ENCODE peak calls at places on chromosome 13, in four cellular contexts. One of them, this sample, is unnamed.
A peak's percentile ranks its signal among the peaks of the same experiment; 100 is the strongest.

GRCh38 chr13:28423010-28423409 is 71.9 kb downstream of the FLT1 start:
- DNase-seq in A549: no peak
- DNase-seq in HepG2: no peak
- DNase-seq in K562: no peak
- DNase-seq in this sample: no peak

GRCh38 chr13:98775844-98776598 is 23.5 kb upstream of the SLC15A1 start:
- DNase-seq in HepG2: peak; percentile 87
- DNase-seq in A549: peak; percentile 97
- DNase-seq in K562: peak; percentile 35
- DNase-seq in this sample: no peak

GRCh38 chr13:50566646-50567045 is 276.8 kb downstream of the DLEU7 start:
- DNase-seq in HepG2: no peak
- DNase-seq in A549: no peak
- DNase-seq in K562: no peak
- DNase-seq in this sample: no peak

GRCh38 chr13:98549006-98549727 is 27.7 kb downstream of the STK24 start:
- DNase-seq in A549: no peak
- DNase-seq in K562: no peak
- DNase-seq in HepG2: peak; percentile 28
- DNase-seq in this sample: no peak

GRCh38 chr13:49571299-49572240 is 13.8 kb downstream of the RCBTB1 start:
- DNase-seq in A549: no peak
- DNase-seq in HepG2: no peak
- DNase-seq in K562: no peak
- DNase-seq in this sample: no peak

GRCh38 chr13:112991611-112992010 is 22.6 kb downstream of the MCF2L start:
- DNase-seq in A549: no peak
- DNase-seq in HepG2: no peak
- DNase-seq in K562: no peak
- DNase-seq in this sample: no peak

GRCh38 chr13:47256618-47257017 is 359.8 kb upstream of the HTR2A start:
- DNase-seq in K562: no peak
- DNase-seq in HepG2: no peak
- DNase-seq in A549: no peak
- DNase-seq in this sample: no peak

GRCh38 chr13:113915012-113915763 is 51.3 kb upstream of the GAS6 start:
- DNase-seq in HepG2: no peak
- DNase-seq in K562: no peak
- DNase-seq in A549: no peak
- DNase-seq in this sample: no peak

GRCh38 chr13:68046900-68047299 is 816.8 kb upstream of the PCDH9 start:
- DNase-seq in A549: no peak
- DNase-seq in K562: no peak
- DNase-seq in HepG2: no peak
- DNase-seq in this sample: no peak

GRCh38 chr13:21233086-21233485 is 56.6 kb downstream of the MRPL57 start:
- DNase-seq in A549: no peak
- DNase-seq in HepG2: no peak
- DNase-seq in K562: no peak
- DNase-seq in this sample: no peak

GRCh38 chr13:30738526-30738925 is 3.2 kb downstream of the ALOX5AP start:
- DNase-seq in A549: no peak
- DNase-seq in K562: no peak
- DNase-seq in HepG2: no peak
- DNase-seq in this sample: no peak

GRCh38 chr13:33639640-33640080 is 178.3 kb upstream of the RFC3 start:
- DNase-seq in A549: no peak
- DNase-seq in K562: no peak
- DNase-seq in HepG2: peak; percentile 43
- DNase-seq in this sample: no peak

GRCh38 chr13:38265135-38265497 is 84.5 kb upstream of the UFM1 start:
- DNase-seq in K562: no peak
- DNase-seq in HepG2: no peak
- DNase-seq in A549: no peak
- DNase-seq in this sample: no peak

GRCh38 chr13:84864341-84864740 is 934.9 kb downstream of the SLITRK6 start:
- DNase-seq in K562: no peak
- DNase-seq in HepG2: no peak
- DNase-seq in A549: no peak
- DNase-seq in this sample: no peak

GRCh38 chr13:76454991-76455390 is 431.2 kb downstream of the KCTD12 start:
- DNase-seq in A549: no peak
- DNase-seq in HepG2: no peak
- DNase-seq in K562: no peak
- DNase-seq in this sample: no peak

GRCh38 chr13:113080361-113080831 is 25.2 kb upstream of the F7 start:
- DNase-seq in A549: no peak
- DNase-seq in K562: no peak
- DNase-seq in HepG2: no peak
- DNase-seq in this sample: no peak

GRCh38 chr13:28659611-28659970 is 661 bp downstream of the POMP start:
- DNase-seq in A549: no peak
- DNase-seq in HepG2: no peak
- DNase-seq in K562: peak; percentile 7
- DNase-seq in this sample: no peak

GRCh38 chr13:24254151-24254810 is 55.1 kb upstream of the C1QTNF9 start:
- DNase-seq in K562: no peak
- DNase-seq in A549: no peak
- DNase-seq in HepG2: no peak
- DNase-seq in this sample: no peak

GRCh38 chr13:29402168-29402621 is 193.3 kb downstream of the SLC7A1 start:
- DNase-seq in K562: peak; percentile 20
- DNase-seq in A549: no peak
- DNase-seq in HepG2: no peak
- DNase-seq in this sample: no peak

GRCh38 chr13:26459276-26460131 is 98.0 kb upstream of the WASF3 start:
- DNase-seq in A549: no peak
- DNase-seq in K562: no peak
- DNase-seq in HepG2: no peak
- DNase-seq in this sample: no peak
- TF ChIP-seq NR3C1 in A549: no peak
- TF ChIP-seq NR3C1 in K562: no peak
- TF ChIP-seq NR3C1 in HepG2: no peak
- TF ChIP-seq NR3C1 in this sample: no peak

DNA sequence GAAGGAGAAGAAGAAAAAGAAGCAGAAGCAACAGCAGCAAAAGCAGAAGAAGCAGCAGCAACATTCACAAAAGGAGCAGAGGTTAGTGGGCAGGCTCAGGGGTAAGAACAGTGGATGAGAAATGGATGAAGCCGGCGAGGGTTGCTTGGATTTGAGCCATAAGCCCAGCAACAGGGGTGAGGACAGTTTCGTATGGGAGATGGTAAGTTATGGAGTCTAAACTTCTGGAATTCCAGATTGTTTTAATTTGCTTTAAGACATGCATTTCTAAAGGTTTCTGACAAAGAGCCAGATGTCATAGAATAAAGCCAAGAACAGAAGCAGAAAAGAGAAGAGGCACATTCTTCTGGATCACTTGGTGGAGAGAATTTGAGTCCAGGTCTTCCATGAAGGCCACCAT is 76.5 kb downstream of the TNFSF11 start:
- DNase-seq in A549: no peak
- DNase-seq in K562: no peak
- DNase-seq in HepG2: no peak
- DNase-seq in this sample: no peak
- TF ChIP-seq NR3C1 in A549: no peak
- TF ChIP-seq NR3C1 in K562: no peak
- TF ChIP-seq NR3C1 in HepG2: no peak
- TF ChIP-seq NR3C1 in this sample: no peak

GRCh38 chr13:44049546-44049945 is 169.8 kb downstream of the LACC1 start:
- DNase-seq in HepG2: no peak
- DNase-seq in K562: no peak
- DNase-seq in A549: no peak
- DNase-seq in this sample: no peak
- TF ChIP-seq NR3C1 in HepG2: no peak
- TF ChIP-seq NR3C1 in K562: no peak
- TF ChIP-seq NR3C1 in A549: no peak
- TF ChIP-seq NR3C1 in this sample: no peak

GRCh38 chr13:51978836-51979556 is 32.3 kb downstream of the ATP7B start:
- DNase-seq in K562: peak; percentile 80
- DNase-seq in HepG2: peak; percentile 90
- DNase-seq in A549: no peak
- DNase-seq in this sample: no peak

GRCh38 chr13:51974485-51974884 is 36.8 kb downstream of the ATP7B start:
- DNase-seq in HepG2: no peak
- DNase-seq in A549: no peak
- DNase-seq in K562: peak; percentile 83
- DNase-seq in this sample: no peak

GRCh38 chr13:51976890-51977289 is 34.4 kb downstream of the ATP7B start:
- DNase-seq in K562: no peak
- DNase-seq in HepG2: no peak
- DNase-seq in A549: no peak
- DNase-seq in this sample: no peak

GRCh38 chr13:51977606-51978005 is 33.6 kb downstream of the ATP7B start:
- DNase-seq in A549: no peak
- DNase-seq in HepG2: no peak
- DNase-seq in K562: no peak
- DNase-seq in this sample: no peak

GRCh38 chr13:51976423-51976822 is 34.8 kb downstream of the ATP7B start:
- DNase-seq in A549: no peak
- DNase-seq in K562: no peak
- DNase-seq in HepG2: no peak
- DNase-seq in this sample: no peak
- TF ChIP-seq NR3C1 in A549: no peak
- TF ChIP-seq NR3C1 in K562: no peak
- TF ChIP-seq NR3C1 in HepG2: no peak
- TF ChIP-seq NR3C1 in this sample: no peak

GRCh38 chr13:32545083-32545482 is 6.5 kb upstream of the N4BP2L2 start:
- DNase-seq in K562: no peak
- DNase-seq in A549: no peak
- DNase-seq in HepG2: no peak
- DNase-seq in this sample: no peak
- TF ChIP-seq NR3C1 in K562: no peak
- TF ChIP-seq NR3C1 in A549: no peak
- TF ChIP-seq NR3C1 in HepG2: no peak
- TF ChIP-seq NR3C1 in this sample: no peak

GRCh38 chr13:45827318-45827717 is 24.2 kb downstream of the SIAH3 start:
- DNase-seq in HepG2: no peak
- DNase-seq in A549: no peak
- DNase-seq in K562: no peak
- DNase-seq in this sample: no peak

GRCh38 chr13:45826741-45827140 is 24.8 kb downstream of the SIAH3 start:
- DNase-seq in K562: no peak
- DNase-seq in HepG2: no peak
- DNase-seq in A549: no peak
- DNase-seq in this sample: no peak

GRCh38 chr13:45828253-45828968 is 23.1 kb downstream of the SIAH3 start:
- DNase-seq in HepG2: no peak
- DNase-seq in A549: no peak
- DNase-seq in K562: no peak
- DNase-seq in this sample: no peak

GRCh38 chr13:45823583-45823982 is 28.0 kb downstream of the SIAH3 start:
- DNase-seq in A549: no peak
- DNase-seq in HepG2: no peak
- DNase-seq in K562: no peak
- DNase-seq in this sample: no peak

DNA sequence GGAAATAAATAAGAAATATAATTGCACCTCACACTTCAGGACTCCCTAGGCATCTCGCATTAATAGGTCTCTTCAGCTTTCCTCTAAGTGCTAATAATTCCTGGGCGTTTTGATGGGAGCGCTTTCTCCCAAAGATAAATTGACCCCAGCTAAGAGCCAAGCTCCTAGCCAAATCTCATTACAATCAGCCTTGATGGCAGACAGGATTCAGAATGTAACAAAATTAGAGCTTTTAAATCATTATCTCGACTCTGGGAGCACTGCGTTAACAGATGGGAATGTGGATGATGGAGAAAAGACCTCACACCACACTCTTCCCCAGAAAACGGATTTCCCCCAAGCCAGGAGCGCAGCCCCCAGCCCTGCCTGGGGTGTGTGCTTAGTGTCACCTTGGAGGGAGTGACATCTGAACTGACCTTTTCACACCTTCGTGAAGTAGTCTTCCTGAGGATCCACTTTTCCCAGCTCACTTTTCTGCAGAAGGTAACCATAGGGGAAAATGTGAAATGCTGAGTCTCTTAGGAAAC is 26.4 kb downstream of the SIAH3 start:
- DNase-seq in K562: no peak
- DNase-seq in HepG2: no peak
- DNase-seq in A549: no peak
- DNase-seq in this sample: no peak
- TF ChIP-seq NR3C1 in K562: no peak
- TF ChIP-seq NR3C1 in HepG2: no peak
- TF ChIP-seq NR3C1 in A549: no peak
- TF ChIP-seq NR3C1 in this sample: no peak

DNA sequence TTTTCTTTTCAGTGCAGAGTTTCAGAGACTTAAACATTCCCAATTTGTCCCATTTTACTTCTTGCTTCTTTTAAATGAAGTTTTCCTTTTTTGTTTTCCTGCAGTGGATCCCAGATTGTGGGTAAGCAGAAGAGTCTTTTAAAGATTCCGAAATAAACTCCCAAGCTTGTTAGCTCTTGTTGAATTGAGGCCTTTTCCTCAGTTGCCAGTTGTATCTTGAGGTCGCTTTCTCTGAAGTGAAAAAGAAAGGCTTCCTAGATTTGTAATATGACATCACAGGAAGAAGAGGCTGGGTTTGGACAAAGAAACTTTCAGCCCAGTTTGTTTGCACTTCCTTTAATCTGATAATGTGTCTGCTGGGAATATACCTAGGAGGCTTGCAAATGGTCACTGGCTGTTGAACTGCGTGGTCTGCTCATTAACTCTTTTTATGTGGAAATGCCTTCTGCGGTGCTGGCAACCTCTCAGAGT is at the start of gene LPAR6:
- DNase-seq in A549: peak; percentile 68
- DNase-seq in HepG2: peak; percentile 95
- DNase-seq in K562: no peak
- DNase-seq in this sample: no peak
- TF ChIP-seq NR3C1 in A549: no peak
- TF ChIP-seq NR3C1 in HepG2: no peak
- TF ChIP-seq NR3C1 in K562: no peak
- TF ChIP-seq NR3C1 in this sample: no peak

GRCh38 chr13:31756346-31756745 is 17.0 kb downstream of the RXFP2 start:
- DNase-seq in K562: no peak
- DNase-seq in HepG2: no peak
- DNase-seq in A549: no peak
- DNase-seq in this sample: no peak
- TF ChIP-seq NR3C1 in K562: no peak
- TF ChIP-seq NR3C1 in HepG2: no peak
- TF ChIP-seq NR3C1 in A549: no peak
- TF ChIP-seq NR3C1 in this sample: no peak

This sample was measured in WTC11.